ENCODE peak calls at places on chromosomes 6 and 20, in ten cellular contexts. W is SW 1271; F is stimulated activated CD8-positive, alpha-beta memory T cell treated with anti-CD3 and anti-CD28 coated beads, Interleukin-2, amount 100 ng/mL, for 1 hour; H is T-cell; B is ecto neural progenitor cell; Y is HT1080; V is mesothelial cell of epicardium; G is tibial artery; O is fibroblast of lung; A is amygdala. D is an unnamed sample.

GRCh38 chr6:91713911-91714310 is 1127.0 kb upstream of the MAP3K7 start:
- DNase-seq in W (no peak), F (no peak), H (no peak), B (no peak), Y (no peak), V (no peak), G (no peak), O (peak; percentile 53), A (no peak), D (no peak)

GRCh38 chr6:164554700-164555479 is 754.5 kb downstream of the C6orf118 start:
- DNase-seq in W (no peak), F (no peak), H (no peak), B (no peak), Y (peak; percentile 61), V (no peak), G (no peak), O (no peak), A (no peak), D (no peak)

GRCh38 chr6:16199792-16200191 is 38.6 kb upstream of the GMPR start:
- DNase-seq in W (no peak), F (no peak), H (no peak), B (no peak), Y (no peak), V (no peak), G (no peak), O (no peak), A (no peak), D (no peak)

GRCh38 chr6:129240492-129240853 is 357.5 kb downstream of the LAMA2 start:
- DNase-seq in W (no peak), F (no peak), H (no peak), B (no peak), Y (no peak), V (no peak), G (no peak), O (no peak), A (no peak), D (no peak)

GRCh38 chr6:37779902-37780628 is 39.5 kb upstream of the ZFAND3 start:
- DNase-seq in W (no peak), F (no peak), H (no peak), B (no peak), Y (no peak), V (no peak), G (no peak), O (no peak), A (no peak), D (no peak)

GRCh38 chr6:106746660-106747059 is 117.3 kb downstream of the QRSL1 start:
- DNase-seq in W (no peak), F (no peak), H (no peak), B (no peak), Y (peak; percentile 94), V (no peak), G (no peak), O (peak; percentile 1), A (no peak), D (no peak)

GRCh38 chr6:72522735-72523141 is 99.1 kb upstream of the KCNQ5 start:
- DNase-seq in W (no peak), F (no peak), H (peak; percentile 8), B (peak; percentile 70), Y (peak; percentile 18), V (no peak), G (no peak), O (no peak), A (no peak), D (no peak)

GRCh38 chr20:61407561-61407960 is 155.5 kb downstream of the CDH4 start:
- DNase-seq in W (no peak), F (no peak), H (no peak), B (no peak), Y (no peak), V (no peak), G (no peak), O (no peak), A (no peak), D (no peak)

GRCh38 chr20:45506927-45507820 is 8.2 kb downstream of the SPINT3 start:
- DNase-seq in W (no peak), F (no peak), H (no peak), B (no peak), Y (no peak), V (no peak), G (no peak), O (no peak), A (no peak), D (no peak)

GRCh38 chr6:38567436-38567835 is 72.3 kb downstream of the BTBD9 start:
- DNase-seq in W (no peak), F (no peak), H (no peak), B (no peak), Y (peak; percentile 66), V (peak; percentile 80), G (peak; percentile 73), O (peak; percentile 91), A (no peak), D (peak; percentile 50)

GRCh38 chr20:49510562-49511117 is 28.2 kb upstream of the KCNB1 start:
- DNase-seq in W (no peak), F (no peak), H (no peak), B (no peak), Y (no peak), V (no peak), G (peak; percentile 91), O (peak; percentile 66), A (no peak), D (peak; percentile 67)

GRCh38 chr6:148934534-148934933 is 187.7 kb downstream of the UST start:
- DNase-seq in W (no peak), F (no peak), H (no peak), B (no peak), Y (peak; percentile 26), V (no peak), G (peak; percentile 73), O (peak; percentile 40), A (no peak), D (peak; percentile 38)

GRCh38 chr6:148440877-148441453 is 98.3 kb downstream of the SASH1 start:
- DNase-seq in W (peak; percentile 74), F (no peak), H (no peak), B (no peak), Y (peak; percentile 87), V (peak; percentile 59), G (peak; percentile 87), O (peak; percentile 85), A (no peak), D (peak; percentile 52)

GRCh38 chr20:61954276-61955021 is 111.2 kb downstream of the TAF4 start:
- DNase-seq in W (no peak), F (no peak), H (no peak), B (no peak), Y (no peak), V (peak; percentile 31), G (peak; percentile 57), O (no peak), A (no peak), D (no peak)

GRCh38 chr6:149897015-149897697 is 757 bp downstream of the RAET1E start:
- DNase-seq in W (peak; percentile 14), F (no peak), H (no peak), B (no peak), Y (peak; percentile 87), V (no peak), G (peak; percentile 97), O (peak; percentile 97), A (no peak), D (peak; percentile 71)

GRCh38 chr6:142356271-142356938 is 54.6 kb downstream of the ADGRG6 start:
- DNase-seq in W (no peak), F (no peak), H (no peak), B (no peak), Y (no peak), V (no peak), G (no peak), O (peak; percentile 57), A (no peak), D (no peak)

GRCh38 chr20:25057234-25058050 is 497 bp downstream of the ACSS1 start:
- DNase-seq in W (peak; percentile 17), F (peak; percentile 53), H (peak; percentile 84), B (peak; percentile 67), Y (no peak), V (peak; percentile 63), G (peak; percentile 91), O (peak; percentile 26), A (peak; percentile 36), D (peak; percentile 52)

GRCh38 chr20:16423311-16424212 is 149.7 kb downstream of the KIF16B start:
- DNase-seq in W (no peak), F (no peak), H (no peak), B (no peak), Y (peak; percentile 42), V (no peak), G (no peak), O (no peak), A (no peak), D (no peak)

GRCh38 chr20:32485126-32485769 is 99.9 kb downstream of the NOL4L start:
- DNase-seq in W (peak; percentile 71), F (peak; percentile 58), H (peak; percentile 89), B (peak; percentile 73), Y (peak; percentile 86), V (peak; percentile 79), G (peak; percentile 82), O (peak; percentile 87), A (no peak), D (peak; percentile 69)

GRCh38 chr6:166848979-166849756 is 107.2 kb downstream of the RNASET2 start:
- DNase-seq in W (no peak), F (no peak), H (no peak), B (no peak), Y (no peak), V (no peak), G (no peak), O (no peak), A (no peak), D (no peak)

GRCh38 chr6:122994256-122994655 is 1.8 kb upstream of the CLVS2 start:
- DNase-seq in W (no peak), F (no peak), H (no peak), B (no peak), Y (no peak), V (no peak), G (no peak), O (no peak), A (no peak), D (no peak)

GRCh38 chr6:19999319-20000191 is 162.4 kb downstream of the ID4 start:
- DNase-seq in W (no peak), F (no peak), H (no peak), B (no peak), Y (peak; percentile 95), V (no peak), G (no peak), O (no peak), A (no peak), D (no peak)

GRCh38 chr6:126094411-126094810 is 108.1 kb downstream of the TRMT11 start:
- DNase-seq in W (no peak), F (no peak), H (no peak), B (no peak), Y (no peak), V (no peak), G (no peak), O (no peak), A (no peak), D (no peak)

GRCh38 chr20:31894980-31895675 is 24.7 kb downstream of the TTLL9 start:
- DNase-seq in W (no peak), F (no peak), H (peak; percentile 45), B (no peak), Y (peak; percentile 61), V (no peak), G (peak; percentile 83), O (peak; percentile 20), A (no peak), D (peak; percentile 52)

GRCh38 chr6:151663559-151663958 is 143.9 kb upstream of the ESR1 start:
- DNase-seq in W (no peak), F (no peak), H (no peak), B (no peak), Y (no peak), V (no peak), G (no peak), O (no peak), A (no peak), D (no peak)

GRCh38 chr20:43255877-43256276 is 66.2 kb upstream of the PTPRT start:
- DNase-seq in W (no peak), F (no peak), H (no peak), B (no peak), Y (no peak), V (no peak), G (no peak), O (no peak), A (no peak), D (no peak)

GRCh38 chr6:168101201-168102092 is 22.4 kb upstream of the FRMD1 start:
- DNase-seq in W (no peak), F (no peak), H (no peak), B (no peak), Y (no peak), V (no peak), G (no peak), O (no peak), A (no peak), D (no peak)

GRCh38 chr20:32966382-32966781 is 37.9 kb downstream of the SUN5 start:
- DNase-seq in W (no peak), F (no peak), H (no peak), B (peak; percentile 22), Y (no peak), V (no peak), G (peak; percentile 42), O (no peak), A (no peak), D (no peak)

D was measured in tibial nerve.